ENCODE peak calls at places on chromosomes 4 and X, in ten cellular contexts. V is IMR-90; U is left lung; R is fibroblast of lung; J is hepatocyte; I is vagina; Z is stomach; X is ovary; M is K562; B is CD4-positive, alpha-beta memory T cell. T is an unnamed sample. For H3K4me1, the result is how much of the 10 kb centered on the place peaks cover.

GRCh38 chr4:113116414-113117345 is 67.2 kb downstream of the ANK2 start:
- DNase-seq in V (no peak), U (no peak), R (peak), J (peak), I (no peak), Z (no peak), X (no peak), M (no peak), B (no peak), T (no peak)

GRCh38 chrX:18995216-18995615 is 11.3 kb upstream of the PHKA2 start:
- DNase-seq in V (peak), U (no peak), R (peak), J (no peak), I (no peak), Z (no peak), X (no peak), M (no peak), B (no peak), T (peak)

GRCh38 chr4:104128850-104129213 is 365.9 kb downstream of the CXXC4 start:
- DNase-seq in V (no peak), U (no peak), R (no peak), J (peak), I (no peak), Z (no peak), X (no peak), M (no peak), B (no peak), T (peak)

GRCh38 chr4:82097504-82097903 is 276.3 kb downstream of the HNRNPD start:
- DNase-seq in V (no peak), U (no peak), R (peak), J (no peak), I (no peak), Z (no peak), X (no peak), M (no peak), B (no peak), T (no peak)

GRCh38 chrX:53087378-53087777 is 5.2 kb downstream of the TSPYL2 start:
- DNase-seq in V (no peak), U (no peak), R (no peak), J (no peak), I (no peak), Z (no peak), X (no peak), M (no peak), B (no peak), T (no peak)

GRCh38 chrX:136659174-136659573 is 11.2 kb downstream of the CD40LG start:
- DNase-seq in V (no peak), U (no peak), R (no peak), J (no peak), I (peak), Z (no peak), X (no peak), M (no peak), B (peak), T (no peak)

GRCh38 chr4:86050516-86050915 is 309.3 kb downstream of the MAPK10 start:
- DNase-seq in V (no peak), U (no peak), R (peak), J (no peak), I (no peak), Z (no peak), X (no peak), M (no peak), B (no peak), T (no peak)

GRCh38 chr4:84750260-84750955 is 167.5 kb downstream of the CDS1 start:
- DNase-seq in V (peak), U (no peak), R (peak), J (peak), I (no peak), Z (no peak), X (no peak), M (peak), B (no peak), T (peak)

GRCh38 chr4:16969696-16970135 is 71.3 kb upstream of the LDB2 start:
- DNase-seq in V (peak), U (no peak), R (peak), J (no peak), I (no peak), Z (peak), X (no peak), M (no peak), B (no peak), T (no peak)

GRCh38 chr4:145527773-145528172 is 46.1 kb downstream of the SMAD1 start:
- DNase-seq in V (no peak), U (no peak), R (no peak), J (no peak), I (no peak), Z (no peak), X (no peak), M (no peak), B (no peak), T (no peak)
- H3K4me1 ChIP-seq in V (under half), U (under half), R (under half), J (under half), I (under half), Z (half or more), X (under half), M (under half), B (under half), T (under half)

GRCh38 chrX:71994601-71995000 is 84.0 kb downstream of the NHSL2 start:
- DNase-seq in V (no peak), U (no peak), R (peak), J (no peak), I (peak), Z (no peak), X (no peak), M (no peak), B (no peak), T (no peak)
- H3K4me1 ChIP-seq in V (under half), U (under half), R (under half), J (under half), I (under half), Z (under half), X (under half), M (under half), B (under half), T (under half)

GRCh38 chrX:2486476-2487133 is 14.2 kb downstream of the DHRSX start:
- DNase-seq in V (no peak), U (no peak), R (no peak), J (no peak), I (no peak), Z (no peak), X (no peak), M (no peak), B (no peak), T (no peak)

GRCh38 chrX:2484721-2485459 is 15.9 kb downstream of the DHRSX start:
- DNase-seq in V (peak), U (peak), R (peak), J (no peak), I (no peak), Z (no peak), X (peak), M (no peak), B (no peak), T (no peak)

GRCh38 chrX:2485789-2486345 is 14.9 kb downstream of the DHRSX start:
- DNase-seq in V (no peak), U (peak), R (no peak), J (no peak), I (no peak), Z (no peak), X (no peak), M (no peak), B (no peak), T (no peak)

GRCh38 chrX:2484232-2484631 is 16.5 kb downstream of the DHRSX start:
- DNase-seq in V (no peak), U (peak), R (no peak), J (no peak), I (no peak), Z (no peak), X (no peak), M (no peak), B (no peak), T (no peak)

DNA sequence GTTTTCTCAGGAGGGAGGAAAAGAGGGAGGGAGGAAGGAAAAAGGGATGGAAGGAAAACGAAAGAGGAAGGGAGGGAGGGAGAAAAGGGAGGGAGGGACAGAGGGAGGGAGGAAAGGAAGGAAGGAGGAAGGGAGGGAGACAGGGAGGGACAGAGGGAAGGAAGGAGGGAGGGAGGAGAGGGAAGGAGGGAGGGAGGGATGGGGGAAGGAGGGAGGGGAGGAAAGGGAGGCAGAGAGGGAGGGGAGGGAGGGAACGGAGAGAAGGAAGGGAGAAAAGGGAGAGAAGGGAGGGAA is 15.4 kb downstream of the DHRSX start:
- DNase-seq in V (peak), U (no peak), R (no peak), J (no peak), I (no peak), Z (no peak), X (no peak), M (no peak), B (no peak), T (no peak)
- H3K4me1 ChIP-seq in V (under half), U (under half), R (under half), J (under half), I (under half), Z (under half), X (under half), M (under half), B (under half), T (under half)

GRCh38 chr4:163988921-163989320 is 494.4 kb downstream of the TMA16 start:
- DNase-seq in V (no peak), U (no peak), R (no peak), J (no peak), I (no peak), Z (no peak), X (no peak), M (no peak), B (no peak), T (no peak)
- H3K4me1 ChIP-seq in V (under half), U (under half), R (under half), J (under half), I (under half), Z (under half), X (under half), M (under half), B (under half), T (under half)

GRCh38 chr4:153521995-153522799 is 56.0 kb downstream of the TMEM131L start:
- DNase-seq in V (no peak), U (no peak), R (no peak), J (no peak), I (no peak), Z (no peak), X (no peak), M (no peak), B (peak), T (no peak)
- H3K4me1 ChIP-seq in V (under half), U (under half), R (under half), J (under half), I (under half), Z (half or more), X (under half), M (under half), B (half or more), T (under half)

DNA sequence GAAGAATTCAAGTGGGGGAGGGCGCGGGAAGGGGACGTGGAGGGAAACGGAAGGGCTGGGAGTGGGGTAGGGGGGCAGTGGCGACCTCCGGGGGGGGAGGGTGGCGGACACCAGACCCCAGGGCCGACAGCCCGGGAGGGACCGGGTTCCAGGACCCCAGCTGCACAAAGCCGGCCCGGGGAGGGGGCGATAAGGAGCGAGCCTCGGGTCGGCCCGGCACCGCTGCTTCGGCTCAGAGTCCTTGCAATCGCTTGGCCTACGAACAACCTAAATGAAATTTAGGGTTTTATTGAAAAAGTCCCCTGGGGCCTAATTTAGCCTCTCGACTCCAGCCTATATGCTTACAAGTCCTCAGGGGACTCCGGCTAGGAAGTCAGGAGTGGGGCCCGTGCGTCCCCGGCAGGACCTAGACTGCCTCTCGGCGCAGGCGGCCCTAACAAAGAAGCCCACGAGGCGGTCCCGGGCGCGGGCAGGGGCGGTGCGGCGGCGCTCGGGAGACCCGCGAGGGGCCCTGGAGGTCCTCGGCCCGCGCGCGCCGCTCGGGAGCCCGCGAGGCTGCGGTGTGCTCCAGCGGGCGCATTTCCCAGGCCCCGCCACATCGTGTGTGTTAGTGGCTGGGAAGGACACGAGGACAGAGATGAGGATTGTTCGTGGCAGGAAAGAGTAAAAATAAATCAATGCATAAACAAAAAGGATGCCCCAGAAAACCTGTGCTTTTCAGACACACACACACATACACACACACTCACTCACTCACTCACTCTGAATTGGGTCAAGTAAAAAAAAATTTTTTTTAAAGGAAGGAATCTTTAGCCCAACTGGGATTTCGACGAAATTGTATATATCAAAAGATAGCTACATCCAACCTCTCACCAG is 70.0 kb downstream of the MGST2 start:
- DNase-seq in V (no peak), U (no peak), R (peak), J (peak), I (no peak), Z (no peak), X (peak), M (no peak), B (no peak), T (no peak)
- H3K4me1 ChIP-seq in V (under half), U (under half), R (under half), J (under half), I (under half), Z (under half), X (under half), M (under half), B (under half), T (under half)

DNA sequence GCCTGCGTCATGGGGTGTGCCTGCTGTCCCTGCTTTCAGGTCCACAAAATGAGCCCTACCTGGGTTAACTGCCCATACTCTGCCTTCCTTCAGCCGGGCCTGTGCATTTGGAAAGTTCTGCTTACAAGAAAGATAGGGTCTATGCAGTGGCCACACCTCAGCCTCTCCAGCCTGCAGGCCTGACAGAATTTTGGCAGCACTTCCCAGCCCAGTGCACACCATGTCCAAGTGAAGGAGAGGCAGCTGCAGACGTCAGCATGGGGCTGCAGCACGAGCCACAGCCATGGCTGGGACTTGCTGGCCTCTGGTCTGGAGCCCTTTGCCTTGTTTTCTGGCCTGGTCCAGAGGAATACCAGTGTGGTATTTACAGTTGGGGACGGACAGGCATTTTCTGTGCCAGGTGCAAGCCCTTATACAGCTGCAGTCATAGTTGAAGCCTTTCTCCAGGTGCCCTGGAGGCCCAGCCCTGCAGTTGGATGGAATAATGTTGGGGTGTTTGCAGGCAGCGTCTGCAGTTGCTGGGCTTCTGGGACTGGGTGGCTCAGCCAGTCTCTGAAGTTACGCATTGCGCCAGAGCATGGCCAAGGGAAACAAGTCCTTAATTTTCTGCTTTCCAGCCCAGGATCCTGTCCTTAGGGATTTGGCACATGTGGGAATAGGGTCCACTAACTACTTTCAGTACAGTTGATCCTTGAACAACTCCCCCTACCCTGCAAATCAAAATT is 26.2 kb downstream of the JADE1 start:
- DNase-seq in V (no peak), U (peak), R (peak), J (no peak), I (no peak), Z (peak), X (peak), M (no peak), B (no peak), T (no peak)
- H3K4me1 ChIP-seq in V (under half), U (under half), R (under half), J (under half), I (half or more), Z (half or more), X (under half), M (under half), B (half or more), T (half or more)

GRCh38 chr4:79173186-79173585 is 152.7 kb downstream of the NAA11 start:
- DNase-seq in V (no peak), U (no peak), R (no peak), J (no peak), I (no peak), Z (no peak), X (no peak), M (no peak), B (no peak), T (no peak)
- H3K4me1 ChIP-seq in V (under half), U (under half), R (under half), J (under half), I (under half), Z (under half), X (under half), M (under half), B (under half), T (under half)

GRCh38 chr4:3497095-3497494 is 34.0 kb downstream of the DOK7 start:
- DNase-seq in V (no peak), U (no peak), R (no peak), J (no peak), I (no peak), Z (no peak), X (no peak), M (no peak), B (peak), T (no peak)
- H3K4me1 ChIP-seq in V (under half), U (under half), R (under half), J (under half), I (under half), Z (under half), X (under half), M (under half), B (under half), T (under half)